ENCODE peak calls at places on chromosomes 12 and 14, in eight cellular contexts. P, Z, E, A, K, Q, D and I are unnamed samples.

GRCh38 chr14:49461529-49462401 is 124.4 kb downstream of the RPS29 start:
- DNase-seq in A (no peak), P (peak), K (peak), E (peak), Z (peak), Q (peak), D (peak), I (peak)

GRCh38 chr12:47884501-47884900 is 20.3 kb downstream of the VDR start:
- DNase-seq in Z (no peak), E (no peak), D (no peak), P (no peak), K (no peak), A (no peak), Q (no peak), I (no peak)

GRCh38 chr12:130953783-130954543 is at the start of gene ADGRD1:
- DNase-seq in A (peak), K (peak), P (no peak), E (no peak), D (no peak), Q (peak), Z (peak), I (no peak)

GRCh38 chr14:75279153-75279738 is 618 bp downstream of the FOS start:
- DNase-seq in K (peak), A (peak), D (no peak), E (peak), P (no peak), Q (peak), Z (peak), I (no peak)

GRCh38 chr12:68733661-68734071 is 12.3 kb upstream of the SLC35E3 start:
- DNase-seq in Q (no peak), P (no peak), A (no peak), E (peak), D (peak), Z (no peak), K (no peak), I (no peak)

GRCh38 chr12:24062642-24063245 is 113.3 kb upstream of the SOX5 start:
- DNase-seq in A (no peak), Z (no peak), E (no peak), P (no peak), D (no peak), K (no peak), Q (no peak), I (no peak)

GRCh38 chr12:50271724-50272247 is 11.5 kb downstream of the LIMA1 start:
- DNase-seq in P (no peak), D (no peak), K (no peak), Q (no peak), Z (no peak), E (peak), A (no peak), I (no peak)

GRCh38 chr12:92141585-92142244 is 3.9 kb downstream of the BTG1 start:
- DNase-seq in Q (no peak), D (no peak), A (no peak), P (no peak), Z (no peak), K (no peak), E (no peak), I (no peak)

GRCh38 chr14:64109821-64110554 is 184.2 kb downstream of the ESR2 start:
- DNase-seq in P (no peak), A (no peak), K (no peak), E (peak), D (no peak), Q (no peak), Z (no peak), I (no peak)

GRCh38 chr14:77746064-77746463 is 14.9 kb downstream of the SNW1 start:
- DNase-seq in D (no peak), P (no peak), A (no peak), Z (no peak), K (no peak), Q (no peak), E (no peak), I (no peak)

GRCh38 chr12:72493390-72493789 is 221.2 kb downstream of the TRHDE start:
- DNase-seq in D (no peak), Q (no peak), E (peak), P (no peak), K (no peak), A (no peak), Z (no peak), I (no peak)

GRCh38 chr12:115756804-115757203 is 520.7 kb downstream of the MED13L start:
- DNase-seq in Z (no peak), E (no peak), K (no peak), P (no peak), D (no peak), A (no peak), Q (no peak), I (no peak)

GRCh38 chr12:104340917-104341611 is 37.5 kb downstream of the EID3 start:
- DNase-seq in P (no peak), A (no peak), D (no peak), Q (no peak), E (no peak), Z (no peak), K (no peak), I (no peak)

GRCh38 chr12:77210724-77211123 is 145.4 kb upstream of the E2F7 start:
- DNase-seq in D (no peak), Z (no peak), P (no peak), K (no peak), E (no peak), A (no peak), Q (no peak), I (no peak)

GRCh38 chr14:69612759-69613145 is 1.4 kb downstream of the SUSD6 start:
- DNase-seq in K (no peak), A (no peak), Q (no peak), D (no peak), E (no peak), P (no peak), Z (no peak), I (no peak)

GRCh38 chr14:32841698-32842097 is 97.0 kb upstream of the NPAS3 start:
- DNase-seq in Z (no peak), A (no peak), E (no peak), K (no peak), Q (no peak), P (no peak), D (no peak), I (no peak)

GRCh38 chr12:53381739-53382630 is 2.0 kb downstream of the SP1 start:
- DNase-seq in K (peak), A (peak), D (no peak), P (peak), Z (peak), Q (peak), E (peak), I (no peak)

GRCh38 chr14:104926619-104927431 is 2.1 kb downstream of the PLD4 start:
- DNase-seq in Z (no peak), Q (no peak), D (no peak), A (no peak), E (no peak), P (peak), K (no peak), I (no peak)

GRCh38 chr12:117158911-117159310 is 31.4 kb downstream of the FBXO21 start:
- DNase-seq in D (no peak), A (no peak), Z (no peak), P (no peak), E (peak), K (no peak), Q (no peak), I (no peak)

GRCh38 chr14:69527635-69528034 is 43.1 kb downstream of the PLEKHD1 start:
- DNase-seq in E (no peak), D (no peak), A (no peak), K (no peak), Z (no peak), P (no peak), Q (no peak), I (no peak)

GRCh38 chr12:121917950-121918678 is at the start of gene CFAP251:
- DNase-seq in P (peak), Z (peak), A (peak), Q (peak), D (peak), E (peak), K (peak), I (peak)

GRCh38 chr14:102545461-102546265 is 36.1 kb upstream of the ANKRD9 start:
- DNase-seq in Z (no peak), D (no peak), K (no peak), E (no peak), Q (no peak), A (no peak), P (no peak), I (peak)

GRCh38 chr14:102541771-102542170 is 32.2 kb upstream of the ANKRD9 start:
- DNase-seq in K (no peak), Z (no peak), P (no peak), A (no peak), Q (no peak), D (no peak), E (no peak), I (no peak)

GRCh38 chr14:102547067-102547466 is 37.5 kb upstream of the ANKRD9 start:
- DNase-seq in Q (no peak), D (no peak), E (no peak), P (no peak), K (no peak), Z (no peak), A (no peak), I (no peak)

GRCh38 chr14:102544034-102544744 is 34.6 kb upstream of the ANKRD9 start:
- DNase-seq in Z (no peak), P (no peak), A (no peak), K (no peak), Q (no peak), D (no peak), E (no peak), I (no peak)

GRCh38 chr14:102544745-102545460 is 35.3 kb upstream of the ANKRD9 start:
- DNase-seq in K (no peak), E (no peak), Q (no peak), A (no peak), P (no peak), D (no peak), Z (peak), I (no peak)
- H3K4me3 ChIP-seq in K (peak), E (no peak), Q (peak), A (no peak), P (peak), D (no peak), Z (peak), I (no peak)

DNA sequence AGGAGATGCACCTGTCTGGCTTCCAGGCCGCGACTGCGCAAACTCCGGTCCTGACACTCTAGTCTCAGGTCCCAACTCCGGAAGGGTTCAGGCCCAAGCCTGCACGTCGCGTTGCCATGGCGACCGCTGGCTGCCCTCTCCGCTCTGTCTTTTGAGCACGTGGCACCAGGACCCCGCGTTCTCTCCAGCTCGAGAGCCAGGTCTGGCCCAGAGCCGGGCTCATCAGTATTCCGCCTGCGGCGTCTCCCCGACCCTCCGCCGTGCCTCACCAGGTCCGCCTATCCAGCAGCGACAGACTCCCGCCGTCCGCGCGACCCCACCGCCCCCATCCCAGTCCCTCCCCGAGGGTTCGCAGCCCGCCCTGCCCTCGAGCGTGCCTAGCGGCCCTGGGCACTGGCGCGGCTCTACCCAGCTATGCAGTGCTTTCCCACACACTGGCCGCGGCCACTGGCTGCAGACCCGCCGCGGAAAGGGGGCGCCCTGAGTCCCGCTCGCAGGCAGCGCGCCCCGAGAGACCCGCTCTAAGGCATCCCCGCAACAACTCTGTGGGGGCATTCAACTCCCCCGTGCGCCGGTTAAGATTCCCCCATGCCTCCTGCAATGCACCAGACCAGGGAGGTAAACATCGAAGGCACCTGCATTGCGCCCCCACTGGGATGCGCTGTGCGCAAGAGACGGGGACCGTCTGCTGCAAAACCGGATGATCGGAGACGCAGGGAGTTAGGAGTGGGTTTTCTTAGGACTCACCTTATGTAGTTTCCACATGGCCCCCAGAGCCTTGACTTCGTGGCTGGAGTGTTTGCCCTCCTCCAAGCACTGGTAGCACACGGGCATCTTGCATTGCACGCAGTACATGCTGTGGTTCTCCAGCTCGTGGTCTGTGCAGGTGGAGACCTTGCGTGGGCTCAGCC is 1.3 kb downstream of the TRIM9 start:
- DNase-seq in Z (peak), K (no peak), E (peak), Q (peak), D (no peak), P (peak), A (peak), I (no peak)
- TF ChIP-seq CTCF in Z (no peak), K (no peak), E (peak), Q (no peak), D (no peak), P (peak), A (no peak), I (peak)

GRCh38 chr14:61505815-61506809 is 184.7 kb downstream of the PRKCH start:
- DNase-seq in D (no peak), A (no peak), Q (no peak), P (no peak), K (no peak), Z (no peak), E (peak), I (no peak)

GRCh38 chr14:61504841-61505340 is 183.5 kb downstream of the PRKCH start:
- DNase-seq in K (no peak), Q (no peak), A (no peak), P (no peak), D (no peak), E (no peak), Z (no peak), I (no peak)

GRCh38 chr14:61501714-61502458 is 180.5 kb downstream of the PRKCH start:
- DNase-seq in Z (no peak), A (no peak), Q (no peak), D (no peak), K (no peak), P (no peak), E (no peak), I (no peak)

GRCh38 chr14:61502459-61503093 is 181.2 kb downstream of the PRKCH start:
- DNase-seq in D (no peak), P (no peak), Q (no peak), Z (no peak), A (no peak), K (no peak), E (peak), I (no peak)

DNA sequence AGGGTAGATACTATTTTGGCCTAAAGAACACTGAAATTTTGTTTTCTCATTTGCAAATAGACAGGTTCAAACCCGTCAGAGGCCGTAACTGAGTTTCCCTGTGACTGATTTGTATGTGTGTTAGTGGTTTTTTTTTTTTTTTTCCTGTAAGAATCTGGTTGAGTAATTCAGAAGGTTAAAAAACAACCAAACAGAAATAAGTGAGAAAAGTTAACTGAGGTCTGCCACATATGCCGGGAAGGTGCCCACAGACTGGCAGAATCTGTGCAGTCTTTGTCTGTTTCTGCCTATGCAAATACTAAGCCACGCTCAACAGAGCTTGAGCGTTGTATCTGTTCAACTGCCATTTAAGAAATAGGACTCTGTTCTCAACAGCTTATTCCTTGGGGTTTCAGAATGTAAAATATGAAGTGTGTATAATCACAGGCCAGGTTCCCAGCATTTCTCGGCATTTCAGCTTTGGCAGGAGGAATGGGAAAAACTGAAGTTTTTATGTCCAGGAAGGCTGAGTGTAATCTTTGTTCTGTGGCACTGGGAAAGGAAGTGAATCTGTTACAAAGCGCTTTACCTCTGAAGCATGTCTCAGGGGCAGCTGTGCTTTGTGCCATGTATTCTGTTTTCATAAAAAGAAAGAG is 181.9 kb downstream of the PRKCH start:
- DNase-seq in Q (no peak), D (no peak), A (no peak), Z (no peak), P (peak), E (peak), K (no peak), I (no peak)
- H3K4me3 ChIP-seq in Q (no peak), D (no peak), A (no peak), Z (no peak), P (peak), E (no peak), K (no peak), I (no peak)

DNA sequence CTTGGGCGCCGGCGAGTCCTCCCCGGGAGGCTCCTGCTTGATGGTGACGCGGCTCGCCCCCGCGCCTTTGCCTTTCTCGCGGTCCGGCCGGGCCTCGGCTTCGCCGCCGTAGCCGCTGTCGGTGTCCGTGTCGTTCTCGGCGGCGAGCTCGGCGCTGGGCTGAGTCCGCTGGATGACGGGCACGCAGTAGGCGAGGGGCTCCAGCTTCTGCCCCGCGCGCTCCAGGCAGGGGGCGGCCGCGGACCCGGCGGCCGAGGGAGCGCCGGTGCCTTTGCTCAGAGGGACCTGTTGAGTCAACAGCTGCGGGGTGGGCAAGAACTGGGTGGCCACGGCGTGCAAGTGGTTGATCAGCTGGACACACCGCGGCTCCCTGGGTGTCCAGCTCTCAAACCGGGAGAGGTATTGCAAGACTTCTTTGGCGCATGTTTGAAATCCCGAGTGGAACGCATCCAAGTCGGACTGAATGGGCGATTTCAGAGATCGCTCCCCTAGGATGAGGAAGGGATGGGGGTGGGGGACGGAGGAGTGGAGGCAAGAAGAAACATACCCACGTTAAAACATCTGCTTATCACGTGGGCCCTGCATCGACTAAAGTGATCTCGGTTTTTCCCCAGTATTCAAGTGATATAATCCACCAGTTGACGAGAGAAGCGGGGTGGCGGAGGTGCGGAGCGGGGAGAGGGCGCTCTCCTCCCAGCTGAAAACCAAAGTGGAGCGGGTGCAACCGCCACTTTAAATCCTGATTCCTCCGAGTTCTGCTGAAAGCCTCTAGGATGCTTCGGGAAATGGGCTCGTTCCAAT is 2.0 kb downstream of the BHLHE41 start:
- DNase-seq in Z (peak), K (peak), A (peak), E (peak), P (no peak), D (no peak), Q (peak), I (peak)
- TF ChIP-seq CTCF in Z (peak), K (no peak), A (no peak), E (peak), P (peak), D (peak), Q (no peak), I (peak)

DNA sequence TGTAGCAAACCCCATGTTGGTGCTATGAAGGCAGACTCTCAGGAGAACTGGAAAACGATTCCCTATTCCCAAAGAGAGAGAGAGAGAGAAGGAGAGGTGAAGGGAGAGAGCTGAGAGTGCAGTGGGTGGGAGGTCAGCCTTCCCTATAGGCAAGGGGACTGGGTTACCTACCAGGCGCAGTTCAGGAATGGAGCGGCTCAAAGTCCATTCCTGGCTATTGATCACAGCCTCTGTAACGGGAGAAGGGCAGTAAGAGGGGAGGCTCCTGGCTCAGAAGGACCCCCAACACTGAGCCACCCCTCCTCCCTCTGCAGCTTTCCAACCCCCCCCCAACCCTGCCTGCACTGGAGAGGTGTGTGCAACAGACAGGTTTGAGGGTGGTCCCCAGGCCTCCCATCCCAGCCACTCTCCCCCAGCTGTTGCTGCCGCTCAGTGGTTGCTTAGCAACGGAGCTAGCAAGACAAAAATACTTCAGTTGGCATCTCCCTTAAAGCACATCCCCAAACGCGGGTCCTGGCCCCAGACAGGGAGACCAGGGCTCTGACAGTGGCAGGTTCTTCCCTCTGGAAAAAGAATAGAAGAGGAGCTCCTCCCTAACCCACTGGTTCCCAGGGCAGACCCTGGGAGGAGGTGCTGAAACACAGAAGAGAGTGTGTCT is 3.2 kb downstream of the AGAP2 start:
- DNase-seq in Q (no peak), A (no peak), Z (no peak), E (no peak), K (no peak), P (no peak), D (no peak), I (no peak)
- H3K4me3 ChIP-seq in Q (no peak), A (no peak), Z (no peak), E (no peak), K (no peak), P (no peak), D (no peak), I (no peak)

GRCh38 chr12:124656214-124656516 is 88.8 kb upstream of the NCOR2 start:
- DNase-seq in A (no peak), K (no peak), D (no peak), Q (no peak), Z (no peak), P (no peak), E (no peak), I (no peak)
- TF ChIP-seq CTCF in A (no peak), K (no peak), D (no peak), Q (no peak), Z (no peak), P (no peak), E (peak), I (peak)

GRCh38 chr12:12720637-12721250 is 3.6 kb downstream of the CDKN1B start:
- DNase-seq in D (no peak), Z (no peak), P (no peak), A (no peak), Q (no peak), K (no peak), E (peak), I (no peak)
- H3K4me3 ChIP-seq in D (peak), Z (no peak), P (peak), A (no peak), Q (peak), K (peak), E (peak), I (peak)

DNA sequence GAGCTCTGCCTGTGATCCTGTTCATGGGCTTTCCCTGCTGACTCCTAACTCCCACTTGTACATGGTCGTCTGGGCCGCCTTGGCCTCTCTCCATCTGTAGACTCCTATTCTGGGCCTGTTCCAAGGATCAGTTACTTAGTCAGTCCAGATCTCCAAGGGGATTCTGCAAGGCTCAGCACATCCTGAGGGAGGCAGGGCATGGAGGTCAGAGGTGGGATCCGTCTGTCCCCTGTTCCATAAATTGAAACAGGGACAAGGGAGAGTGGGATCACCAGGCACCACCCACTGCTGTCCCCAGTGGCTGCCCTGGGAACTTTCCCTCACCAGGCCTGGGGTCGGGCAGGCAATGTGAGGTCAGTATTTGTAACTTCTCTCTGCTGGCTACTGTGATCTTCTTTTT is 43.5 kb downstream of the KCTD10 start:
- DNase-seq in E (no peak), P (no peak), K (no peak), Q (no peak), D (no peak), A (no peak), Z (no peak), I (no peak)
- TF ChIP-seq CTCF in E (peak), P (peak), K (peak), Q (peak), D (peak), A (no peak), Z (no peak), I (peak)